ENCODE peak calls at places on chromosomes 11 and 22, in four cellular contexts. Z, X, U and O are unnamed samples.

GRCh38 chr11:32279672-32280071 is 155.7 kb downstream of the WT1 start:
- DNase-seq in U (no peak), Z (no peak), X (no peak), O (no peak)

GRCh38 chr11:125951731-125952130 is 5.9 kb downstream of the VSIG10L2 start:
- DNase-seq in U (no peak), X (no peak), Z (no peak), O (no peak)

GRCh38 chr22:28141614-28142013 is 222.6 kb upstream of the PITPNB start:
- DNase-seq in X (no peak), U (peak; percentile 66), Z (no peak), O (peak; percentile 83)

GRCh38 chr11:115523727-115524399 is 19.6 kb upstream of the CADM1 start:
- DNase-seq in X (no peak), U (no peak), Z (no peak), O (no peak)

GRCh38 chr22:42174062-42174461 is 43.5 kb upstream of the CYP2D6 start:
- DNase-seq in U (no peak), X (no peak), Z (no peak), O (no peak)

GRCh38 chr11:1044160-1044559 is 7.6 kb upstream of the MUC6 start:
- DNase-seq in Z (no peak), U (no peak), X (no peak), O (no peak)

GRCh38 chr11:129881570-129882170 is 13.7 kb downstream of the NFRKB start:
- DNase-seq in X (no peak), Z (peak; percentile 53), U (peak; percentile 17), O (peak; percentile 56)

GRCh38 chr22:19753996-19754700 is 6.4 kb upstream of the TBX1 start:
- DNase-seq in Z (no peak), U (no peak), X (no peak), O (no peak)

GRCh38 chr11:59943996-59944395 is 5.8 kb downstream of the OOSP1 start:
- DNase-seq in Z (peak; percentile 41), U (no peak), X (no peak), O (no peak)

GRCh38 chr11:21839870-21840269 is 353.0 kb upstream of the ANO5 start:
- DNase-seq in Z (no peak), U (no peak), X (no peak), O (no peak)

GRCh38 chr11:30585067-30585891 is 874 bp downstream of the MPPED2 start:
- DNase-seq in Z (peak; percentile 51), X (peak; percentile 28), U (no peak), O (peak; percentile 13)

GRCh38 chr22:22977479-22978200 is 90.0 kb downstream of the IGLL5 start:
- DNase-seq in Z (no peak), X (no peak), U (no peak), O (no peak)

GRCh38 chr11:94111660-94112059 is 17.0 kb upstream of the PANX1 start:
- DNase-seq in Z (no peak), U (peak; percentile 58), X (no peak), O (no peak)

GRCh38 chr11:14290422-14290821 is 68.6 kb downstream of the RRAS2 start:
- DNase-seq in U (no peak), X (no peak), Z (no peak), O (no peak)

GRCh38 chr11:14687943-14688627 is 44.5 kb downstream of the PDE3B start:
- DNase-seq in Z (no peak), X (no peak), U (no peak), O (no peak)

GRCh38 chr11:116379185-116379828 is 393.5 kb downstream of the BUD13 start:
- DNase-seq in U (no peak), Z (peak; percentile 43), X (no peak), O (peak; percentile 47)

GRCh38 chr22:42887523-42888507 is 30.7 kb upstream of the ARFGAP3 start:
- DNase-seq in Z (no peak), U (no peak), X (no peak), O (no peak)

GRCh38 chr11:11607772-11608171 is 14.0 kb downstream of the GALNT18 start:
- DNase-seq in Z (no peak), X (no peak), U (peak; percentile 61), O (peak; percentile 12)

DNA sequence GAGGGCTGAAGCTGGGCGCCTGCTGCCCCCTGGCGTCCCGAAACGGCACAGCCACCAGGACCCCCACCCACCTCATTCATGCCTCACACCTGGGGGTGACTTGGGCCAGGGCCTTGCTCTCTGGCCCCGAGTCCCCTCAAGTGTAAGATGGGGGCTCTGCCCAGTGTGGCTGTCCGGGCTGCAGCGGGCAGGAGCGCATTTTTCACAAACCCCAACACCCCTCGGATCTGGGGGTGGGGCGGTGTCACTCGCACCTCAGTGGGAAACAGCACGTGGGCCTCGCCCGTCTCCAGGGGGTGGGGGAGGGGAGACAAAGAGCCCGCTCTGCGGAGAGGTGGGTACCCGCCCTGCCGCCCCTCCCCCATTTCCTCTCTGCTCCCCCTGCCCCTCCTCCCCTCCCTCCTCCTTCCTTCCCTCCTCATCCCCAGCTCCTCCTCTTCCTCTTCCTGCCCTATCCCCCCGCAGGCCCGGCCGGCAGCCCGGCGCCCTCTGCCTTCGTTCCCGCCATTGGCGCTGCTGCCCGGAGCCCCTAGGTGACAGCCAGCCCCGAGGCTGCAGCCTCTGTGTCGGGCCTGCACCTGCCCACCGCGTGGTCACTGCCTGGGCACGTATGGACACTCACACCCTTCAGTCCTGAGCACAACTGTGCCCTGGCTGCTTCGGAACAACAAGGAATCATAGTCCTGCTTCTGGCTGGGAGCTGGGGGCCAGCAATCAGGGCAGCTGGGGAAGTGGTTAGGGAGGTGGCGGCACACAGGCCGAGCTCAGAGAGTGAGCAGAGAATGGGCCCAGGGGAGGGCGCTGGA is 6.8 kb upstream of the CDKN1C start:
- DNase-seq in Z (peak; percentile 88), X (no peak), U (no peak), O (peak; percentile 55)
- H3K27ac ChIP-seq in Z (no peak overlapping the region), X (no peak overlapping the region), U (no peak overlapping the region), O (no peak overlapping the region)

GRCh38 chr11:66067640-66068039 is 2.4 kb upstream of the PACS1 start:
- DNase-seq in X (no peak), U (no peak), Z (no peak), O (no peak)
- H3K27ac ChIP-seq in X (peak overlapping the region; percentile 90), U (no peak overlapping the region), Z (no peak overlapping the region), O (peak overlapping the region; percentile 16)

GRCh38 chr11:74725701-74726100 is 5.5 kb downstream of the CHRDL2 start:
- DNase-seq in Z (no peak), U (no peak), X (no peak), O (no peak)

GRCh38 chr11:74721479-74721835 is 9.8 kb downstream of the CHRDL2 start:
- DNase-seq in Z (no peak), X (no peak), U (no peak), O (no peak)

GRCh38 chr11:74726547-74727182 is 4.6 kb downstream of the CHRDL2 start:
- DNase-seq in X (peak; percentile 83), Z (peak; percentile 82), U (peak; percentile 55), O (peak; percentile 84)

GRCh38 chr11:74720596-74721478 is 10.4 kb downstream of the CHRDL2 start:
- DNase-seq in X (peak; percentile 57), Z (no peak), U (no peak), O (no peak)

GRCh38 chr11:74723511-74723910 is 7.7 kb downstream of the CHRDL2 start:
- DNase-seq in Z (no peak), U (no peak), X (no peak), O (no peak)
- H3K27ac ChIP-seq in Z (no peak overlapping the region), U (no peak overlapping the region), X (no peak overlapping the region), O (no peak overlapping the region)

GRCh38 chr11:72789493-72790131 is 4.2 kb downstream of the STARD10 start:
- DNase-seq in U (peak; percentile 29), X (no peak), Z (no peak), O (peak; percentile 75)
- H3K27ac ChIP-seq in U (no peak overlapping the region), X (peak overlapping the region; percentile 63), Z (no peak overlapping the region), O (no peak overlapping the region)